ENCODE peak calls at places on chromosomes 1 and 21, in eight cellular contexts. I, U, X, C, K, Q, L and J are unnamed samples.

GRCh38 chr1:30335997-30336390 is 387.4 kb downstream of the MATN1 start:
- ATAC-seq in I (no peak), U (no peak), X (no peak), C (no peak), K (no peak), Q (no peak), L (no peak), J (no peak)

GRCh38 chr1:150809651-150810050 is 1.6 kb upstream of the CTSK start:
- ATAC-seq in I (no peak), U (no peak), X (no peak), C (no peak), K (no peak), Q (peak), L (no peak), J (no peak)

GRCh38 chr21:42736646-42737350 is 83.4 kb downstream of the PDE9A start:
- ATAC-seq in I (no peak), U (no peak), X (no peak), C (no peak), K (no peak), Q (no peak), L (no peak), J (no peak)

GRCh38 chr1:208203127-208203847 is 40.9 kb downstream of the PLXNA2 start:
- ATAC-seq in I (no peak), U (peak), X (no peak), C (peak), K (peak), Q (peak), L (peak), J (peak)

GRCh38 chr1:8018492-8019228 is 7.4 kb downstream of the ERRFI1 start:
- ATAC-seq in I (no peak), U (no peak), X (no peak), C (no peak), K (no peak), Q (no peak), L (peak), J (no peak)

GRCh38 chr1:13965770-13966398 is 265.9 kb downstream of the PRDM2 start:
- ATAC-seq in I (no peak), U (no peak), X (no peak), C (peak), K (peak), Q (peak), L (peak), J (peak)

GRCh38 chr1:60949826-60950197 is 132.5 kb upstream of the NFIA start:
- ATAC-seq in I (no peak), U (no peak), X (no peak), C (no peak), K (no peak), Q (no peak), L (no peak), J (no peak)

GRCh38 chr1:169568497-169568896 is 17.8 kb downstream of the F5 start:
- ATAC-seq in I (no peak), U (no peak), X (no peak), C (no peak), K (no peak), Q (no peak), L (no peak), J (no peak)

GRCh38 chr1:25537148-25537831 is 6.1 kb upstream of the LDLRAP1 start:
- ATAC-seq in I (no peak), U (no peak), X (no peak), C (no peak), K (no peak), Q (no peak), L (no peak), J (no peak)

GRCh38 chr1:161973924-161974845 is 49.5 kb downstream of the OLFML2B start:
- ATAC-seq in I (no peak), U (no peak), X (no peak), C (peak), K (no peak), Q (no peak), L (no peak), J (no peak)

GRCh38 chr1:221002601-221003000 is 123.4 kb downstream of the HLX start:
- ATAC-seq in I (no peak), U (no peak), X (no peak), C (no peak), K (no peak), Q (no peak), L (no peak), J (no peak)

GRCh38 chr1:84146375-84147032 is 2.4 kb downstream of the PRKACB start:
- ATAC-seq in I (peak), U (no peak), X (no peak), C (no peak), K (no peak), Q (peak), L (peak), J (peak)

GRCh38 chr1:119075614-119076013 is 64.8 kb downstream of the WARS2 start:
- ATAC-seq in I (no peak), U (no peak), X (no peak), C (no peak), K (no peak), Q (no peak), L (no peak), J (no peak)

GRCh38 chr1:68358439-68358838 is 91.3 kb downstream of the RPE65 start:
- ATAC-seq in I (no peak), U (no peak), X (no peak), C (no peak), K (no peak), Q (no peak), L (no peak), J (no peak)

GRCh38 chr21:39176312-39176711 is 6.9 kb downstream of the PSMG1 start:
- ATAC-seq in I (no peak), U (no peak), X (no peak), C (no peak), K (no peak), Q (no peak), L (no peak), J (no peak)

GRCh38 chr1:116020668-116021272 is 44.5 kb downstream of the SLC22A15 start:
- ATAC-seq in I (peak), U (no peak), X (peak), C (peak), K (peak), Q (peak), L (peak), J (peak)